ENCODE peak calls at places on chromosomes 2 and 18, in seven cellular contexts. A is GM12891; I is activated CD4-positive, alpha-beta T cell treated with anti-CD3 and anti-CD28 coated beads for 48 hours; E is Daoy; U is activated T-cell treated with anti-CD3 and anti-CD28 coated beads, Interleukin-2, amount 50 U/mL, for 72 hours; O is stimulated activated CD4-positive, alpha-beta T cell treated with anti-CD3 and anti-CD28 coated beads, Interleukin-4, amount 100 ng/mL, for 4 hours; W is activated CD8-positive, alpha-beta memory T cell treated with anti-CD3 and anti-CD28 coated beads, Interleukin-2, amount 50 U/mL, for 48 hours. G is an unnamed sample.

GRCh38 chr2:203077458-203077857 is 62.8 kb downstream of the NBEAL1 start:
- DNase-seq in I (no peak), A (no peak), E (no peak), W (no peak), U (no peak), O (no peak), G (no peak)

GRCh38 chr2:176110975-176111663 is 4.0 kb downstream of the HOXD11 start:
- DNase-seq in E (peak), A (no peak), U (peak), O (no peak), I (peak), W (no peak), G (peak)

GRCh38 chr2:86636842-86637241 is 13.2 kb upstream of the RNF103 start:
- DNase-seq in W (no peak), O (no peak), E (no peak), I (no peak), A (no peak), U (no peak), G (no peak)

GRCh38 chr2:129428086-129428660 is 551.3 kb upstream of the RAB6C start:
- DNase-seq in W (no peak), A (no peak), O (no peak), E (no peak), U (no peak), I (no peak), G (peak)

GRCh38 chr2:51028829-51029228 is 3.1 kb downstream of the NRXN1 start:
- DNase-seq in I (no peak), O (no peak), W (no peak), U (no peak), A (no peak), E (no peak), G (no peak)

GRCh38 chr18:3139406-3139805 is 80.4 kb downstream of the MYOM1 start:
- DNase-seq in A (no peak), E (no peak), I (no peak), U (no peak), W (no peak), O (no peak), G (no peak)

GRCh38 chr18:39786477-39786876 is 2168.6 kb upstream of the PIK3C3 start:
- DNase-seq in O (no peak), W (no peak), U (no peak), I (no peak), E (no peak), A (no peak), G (no peak)

GRCh38 chr18:51226068-51226467 is 28.6 kb upstream of the MEX3C start:
- DNase-seq in U (no peak), E (no peak), I (no peak), A (no peak), O (no peak), W (no peak), G (no peak)

GRCh38 chr18:61583548-61583947 is 250.3 kb downstream of the CDH20 start:
- DNase-seq in I (no peak), E (no peak), O (no peak), U (no peak), W (no peak), A (no peak), G (no peak)

GRCh38 chr2:234996467-234997270 is 44.9 kb downstream of the SH3BP4 start:
- DNase-seq in A (no peak), U (no peak), W (no peak), E (peak), I (no peak), O (no peak), G (peak)

GRCh38 chr2:159140070-159140774 is 146.3 kb downstream of the WDSUB1 start:
- DNase-seq in O (no peak), E (peak), W (no peak), I (no peak), A (no peak), U (no peak), G (no peak)

GRCh38 chr18:27977009-27977408 is 199.9 kb downstream of the CDH2 start:
- DNase-seq in O (no peak), E (no peak), U (no peak), I (no peak), A (no peak), W (no peak), G (no peak)

GRCh38 chr2:229129738-229130371 is 141.2 kb downstream of the PID1 start:
- DNase-seq in E (peak), A (no peak), W (no peak), U (no peak), I (no peak), O (no peak), G (no peak)

GRCh38 chr2:84940836-84941412 is 30.0 kb upstream of the KCMF1 start:
- DNase-seq in W (no peak), E (no peak), U (no peak), I (no peak), O (no peak), A (no peak), G (no peak)

GRCh38 chr2:208163489-208163888 is at the start of gene CRYGA:
- DNase-seq in W (no peak), E (no peak), U (no peak), O (no peak), I (no peak), A (no peak), G (no peak)

GRCh38 chr2:95056461-95057459 is 31.3 kb downstream of the MAL start:
- DNase-seq in O (no peak), A (no peak), E (no peak), U (no peak), W (no peak), I (no peak), G (peak)

GRCh38 chr2:77552956-77553355 is 30.8 kb upstream of the LRRTM4 start:
- DNase-seq in O (no peak), I (no peak), A (no peak), U (no peak), W (no peak), E (peak), G (no peak)

GRCh38 chr2:160609346-160609745 is 115.7 kb upstream of the RBMS1 start:
- DNase-seq in U (no peak), O (no peak), W (no peak), E (no peak), I (no peak), A (no peak), G (no peak)

GRCh38 chr2:9248363-9248762 is 41.8 kb downstream of the ASAP2 start:
- DNase-seq in A (no peak), W (no peak), E (no peak), I (no peak), O (no peak), U (no peak), G (no peak)

GRCh38 chr18:48815182-48815520 is 135.6 kb downstream of the SMAD7 start:
- DNase-seq in W (peak), O (no peak), A (no peak), I (no peak), E (no peak), U (no peak), G (no peak)

GRCh38 chr2:86372133-86372532 is 34.7 kb upstream of the REEP1 start:
- DNase-seq in A (no peak), W (no peak), E (no peak), U (no peak), I (no peak), O (no peak), G (no peak)

GRCh38 chr2:23497063-23497462 is 112.1 kb downstream of the KLHL29 start:
- DNase-seq in U (peak), E (peak), I (peak), O (no peak), A (no peak), W (peak), G (no peak)

GRCh38 chr2:10163498-10164486 is 41.3 kb downstream of the RRM2 start:
- DNase-seq in W (no peak), U (no peak), E (peak), O (no peak), A (peak), I (no peak), G (no peak)

GRCh38 chr2:20501974-20502373 is 55.1 kb downstream of the RHOB start:
- DNase-seq in U (no peak), W (no peak), O (no peak), E (peak), A (no peak), I (no peak), G (no peak)

GRCh38 chr18:56952026-56952425 is 194.9 kb upstream of the BOD1L2 start:
- DNase-seq in I (no peak), A (no peak), E (no peak), O (no peak), U (no peak), W (no peak), G (no peak)

GRCh38 chr2:56047136-56047535 is 123.6 kb upstream of the EFEMP1 start:
- DNase-seq in A (no peak), W (no peak), I (no peak), U (no peak), O (no peak), E (no peak), G (no peak)

GRCh38 chr2:241907171-241907570 is 37.6 kb downstream of the RTP5 start:
- DNase-seq in E (no peak), O (no peak), A (no peak), I (no peak), W (no peak), U (no peak), G (no peak)

GRCh38 chr2:215299337-215299859 is 12.5 kb upstream of the ATIC start:
- DNase-seq in E (no peak), A (no peak), O (no peak), W (no peak), U (no peak), I (no peak), G (no peak)

G was measured in kidney.